ENCODE peak calls at places on chromosomes 16 and 17, in five cellular contexts. B, W, A, G and I are unnamed samples.

GRCh38 chr16:4015275-4015990 is 100.8 kb downstream of the ADCY9 start:
- DNase-seq in B (no peak), W (no peak), A (no peak), G (no peak), I (no peak)

GRCh38 chr16:85425061-85425662 is 188.0 kb upstream of the GSE1 start:
- DNase-seq in B (no peak), W (no peak), A (no peak), G (no peak), I (no peak)

GRCh38 chr17:7548585-7549400 is at the start of gene TNFSF12:
- DNase-seq in B (peak), W (peak), A (peak), G (peak), I (peak)

GRCh38 chr17:69269174-69269998 is 40.8 kb upstream of the ABCA10 start:
- DNase-seq in B (no peak), W (no peak), A (no peak), G (no peak), I (no peak)

GRCh38 chr17:78951967-78952551 is 26.9 kb upstream of the TIMP2 start:
- DNase-seq in B (no peak), W (no peak), A (no peak), G (no peak), I (no peak)

GRCh38 chr17:75767881-75768280 is 2.9 kb upstream of the GALK1 start:
- DNase-seq in B (no peak), W (no peak), A (no peak), G (no peak), I (no peak)

GRCh38 chr17:5329784-5330557 is 47.9 kb downstream of the RABEP1 start:
- DNase-seq in B (no peak), W (no peak), A (no peak), G (no peak), I (no peak)

GRCh38 chr17:47818002-47818695 is 3.4 kb downstream of the OSBPL7 start:
- DNase-seq in B (peak), W (no peak), A (peak), G (no peak), I (no peak)

GRCh38 chr17:79739148-79740062 is 8.7 kb downstream of the ENPP7 start:
- DNase-seq in B (no peak), W (no peak), A (no peak), G (no peak), I (no peak)

GRCh38 chr17:35981246-35981645 is at the start of gene CCL16:
- DNase-seq in B (no peak), W (no peak), A (no peak), G (no peak), I (no peak)

GRCh38 chr16:14522617-14523135 is 107.4 kb downstream of the PARN start:
- DNase-seq in B (no peak), W (no peak), A (no peak), G (no peak), I (no peak)

GRCh38 chr16:31267332-31268032 is 7.7 kb downstream of the ITGAM start:
- DNase-seq in B (no peak), W (no peak), A (no peak), G (no peak), I (no peak)

GRCh38 chr16:4495766-4496165 is 19.6 kb downstream of the HMOX2 start:
- DNase-seq in B (no peak), W (no peak), A (no peak), G (no peak), I (no peak)

GRCh38 chr16:73047536-73048291 is at the start of gene ZFHX3:
- DNase-seq in B (peak), W (peak), A (peak), G (peak), I (no peak)

GRCh38 chr16:1993731-1994131 is 4.0 kb downstream of the SYNGR3 start:
- DNase-seq in B (no peak), W (no peak), A (no peak), G (no peak), I (no peak)

GRCh38 chr17:29376667-29377268 is 13.4 kb upstream of the TAOK1 start:
- DNase-seq in B (no peak), W (no peak), A (no peak), G (peak), I (no peak)

GRCh38 chr16:1026784-1027415 is 45.3 kb downstream of the SOX8 start:
- DNase-seq in B (no peak), W (no peak), A (no peak), G (no peak), I (no peak)